ENCODE peak calls at places on chromosomes 2 and 18, in ten cellular contexts. P is mucosa of descending colon, L is fibroblast of pulmonary artery, Y is psoas muscle, C is foreskin fibroblast, B is AG04449, U is AG09309, W is GM10248, Z is GM13977, N is H9. R is an unnamed sample.
A peak's percentile ranks its signal among the peaks of the same experiment; 100 is the strongest.

GRCh38 chr18:2932247-2933181 is 80.4 kb downstream of the LPIN2 start:
- DNase-seq in C (peak; percentile 37), Z (peak; percentile 76), N (peak; percentile 55), W (peak; percentile 74), Y (no peak), B (no peak), P (no peak), U (peak; percentile 41), L (peak; percentile 83), R (no peak)

GRCh38 chr2:40284797-40285196 is 167.1 kb downstream of the SLC8A1 start:
- DNase-seq in C (peak; percentile 35), W (no peak), L (peak; percentile 26), B (no peak), N (no peak), P (no peak), Z (no peak), Y (no peak), U (peak; percentile 35), R (no peak)

GRCh38 chr18:58858591-58859468 is 5.8 kb upstream of the ZNF532 start:
- DNase-seq in Y (peak; percentile 60), U (no peak), N (no peak), W (no peak), C (no peak), P (no peak), L (peak; percentile 45), Z (no peak), B (no peak), R (no peak)

GRCh38 chr2:133092571-133092970 is 422.6 kb upstream of the LYPD1 start:
- DNase-seq in P (no peak), B (no peak), Z (no peak), C (no peak), N (no peak), W (no peak), Y (no peak), L (no peak), U (no peak), R (no peak)

GRCh38 chr2:197914778-197915177 is 110.4 kb downstream of the PLCL1 start:
- DNase-seq in W (no peak), Z (no peak), B (no peak), N (no peak), P (no peak), U (no peak), Y (no peak), C (no peak), L (peak; percentile 47), R (no peak)

GRCh38 chr2:54275541-54275940 is 19.5 kb upstream of the TSPYL6 start:
- DNase-seq in Z (no peak), C (no peak), W (no peak), Y (no peak), L (no peak), B (no peak), P (no peak), N (no peak), U (no peak), R (no peak)

GRCh38 chr18:68699043-68699442 is 15.9 kb downstream of the TMX3 start:
- DNase-seq in W (no peak), Z (no peak), C (no peak), P (no peak), B (peak; percentile 23), Y (no peak), L (peak; percentile 64), N (no peak), U (peak; percentile 76), R (no peak)

GRCh38 chr2:4763009-4763408 is 929.2 kb upstream of the SOX11 start:
- DNase-seq in L (no peak), W (no peak), U (no peak), Y (no peak), N (peak; percentile 56), Z (no peak), C (no peak), B (no peak), P (no peak), R (no peak)

GRCh38 chr2:121644715-121645114 is 4.5 kb downstream of the CLASP1 start:
- DNase-seq in N (no peak), Z (no peak), L (no peak), Y (no peak), P (no peak), U (no peak), W (no peak), C (no peak), B (no peak), R (no peak)

GRCh38 chr2:15992457-15993231 is 52.3 kb downstream of the MYCN start:
- DNase-seq in P (no peak), B (no peak), N (no peak), C (no peak), W (no peak), Y (no peak), Z (no peak), L (no peak), U (no peak), R (no peak)

GRCh38 chr2:174607989-174608865 is 10.6 kb upstream of the WIPF1 start:
- DNase-seq in B (no peak), U (no peak), N (no peak), W (peak; percentile 40), P (no peak), L (no peak), C (no peak), Y (no peak), Z (peak; percentile 44), R (no peak)

GRCh38 chr2:109206569-109207145 is 77.7 kb downstream of the SH3RF3 start:
- DNase-seq in C (no peak), Z (no peak), U (no peak), N (no peak), W (no peak), B (no peak), P (no peak), L (no peak), Y (no peak), R (no peak)

GRCh38 chr18:51168031-51168742 is 29.3 kb downstream of the MEX3C start:
- DNase-seq in B (no peak), P (no peak), U (no peak), L (no peak), W (no peak), Y (no peak), Z (no peak), N (peak; percentile 87), C (no peak), R (no peak)
- TF ChIP-seq CTCF in B (no peak), P (no peak), U (no peak), L (no peak), W (peak; percentile 13), Y (no peak), Z (peak; percentile 11), N (peak; percentile 29), C (no peak), R (no peak)

GRCh38 chr18:67468038-67468437 is 48.5 kb downstream of the DSEL start:
- DNase-seq in P (no peak), N (no peak), Z (no peak), U (no peak), C (no peak), L (no peak), Y (no peak), W (no peak), B (no peak), R (no peak)

GRCh38 chr18:67464499-67464898 is 52.0 kb downstream of the DSEL start:
- DNase-seq in Y (no peak), N (no peak), B (no peak), U (no peak), L (no peak), P (no peak), Z (no peak), W (no peak), C (no peak), R (no peak)

GRCh38 chr18:67467188-67467587 is 49.3 kb downstream of the DSEL start:
- DNase-seq in L (no peak), Z (no peak), N (no peak), P (no peak), C (no peak), B (no peak), W (no peak), Y (no peak), U (no peak), R (no peak)

GRCh38 chr18:67463829-67464228 is 52.7 kb downstream of the DSEL start:
- DNase-seq in W (no peak), Y (no peak), N (no peak), P (no peak), L (no peak), B (no peak), U (no peak), Z (no peak), C (no peak), R (no peak)
- TF ChIP-seq CTCF in W (no peak), Y (no peak), N (peak; percentile 67), P (no peak), L (peak; percentile 11), B (no peak), U (no peak), Z (peak; percentile 45), C (no peak), R (no peak)

GRCh38 chr2:33395660-33396249 is 80.7 kb upstream of the RASGRP3 start:
- DNase-seq in C (peak; percentile 45), L (peak; percentile 79), U (no peak), Z (peak; percentile 37), B (no peak), W (peak; percentile 35), N (no peak), Y (peak; percentile 58), P (peak; percentile 54), R (peak; percentile 33)
- TF ChIP-seq CTCF in C (peak; percentile 70), L (peak; percentile 78), U (peak; percentile 77), Z (peak; percentile 62), B (peak; percentile 52), W (peak; percentile 50), N (peak; percentile 74), Y (peak; percentile 39), P (peak; percentile 54), R (peak; percentile 39)

GRCh38 chr2:46873632-46874068 is 42.0 kb downstream of the MCFD2 start:
- DNase-seq in P (no peak), Z (no peak), W (no peak), L (peak; percentile 94), B (peak; percentile 82), N (peak; percentile 66), C (peak; percentile 99), U (peak; percentile 94), Y (peak; percentile 73), R (peak; percentile 59)

GRCh38 chr2:46870051-46870839 is 45.4 kb downstream of the MCFD2 start:
- DNase-seq in Y (no peak), U (no peak), L (no peak), C (no peak), Z (no peak), B (no peak), N (no peak), P (no peak), W (no peak), R (no peak)

GRCh38 chr2:46869621-46870020 is 46.0 kb downstream of the MCFD2 start:
- DNase-seq in P (no peak), B (no peak), U (no peak), C (no peak), L (no peak), Z (no peak), N (no peak), W (no peak), Y (no peak), R (no peak)

GRCh38 chr2:46872876-46873631 is 42.6 kb downstream of the MCFD2 start:
- DNase-seq in Z (no peak), W (no peak), N (no peak), L (no peak), P (no peak), U (no peak), Y (no peak), B (no peak), C (no peak), R (no peak)

DNA sequence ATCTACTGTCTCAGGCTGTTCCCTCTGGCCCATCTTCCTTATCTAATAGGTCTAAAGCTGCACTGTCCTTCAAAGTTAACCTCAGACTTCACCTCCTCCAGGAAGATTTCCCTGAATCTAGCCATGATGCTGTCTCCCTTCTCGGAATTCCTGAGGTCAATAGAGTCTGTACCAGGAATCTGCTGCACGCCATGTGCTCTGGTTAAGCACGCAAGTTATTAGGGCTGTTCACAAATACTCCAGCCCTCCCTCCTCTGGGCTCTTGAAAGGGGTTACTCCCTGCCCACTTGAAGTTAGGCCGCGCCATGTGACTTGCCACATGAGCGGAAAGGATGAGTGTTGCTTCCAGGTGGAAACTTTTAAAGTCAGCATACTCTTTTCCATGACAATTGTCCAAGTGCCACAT is 43.6 kb downstream of the MCFD2 start:
- DNase-seq in N (no peak), P (no peak), C (peak; percentile 60), W (no peak), L (no peak), U (no peak), Y (no peak), Z (no peak), B (no peak), R (no peak)
- TF ChIP-seq CTCF in N (no peak), P (no peak), C (no peak), W (no peak), L (no peak), U (no peak), Y (no peak), Z (no peak), B (no peak), R (no peak)

R was measured in stomach.